ENCODE peak calls at places on chromosomes 5 and 9, in four cellular contexts. One of them, this sample, is unnamed.

GRCh38 chr5:154365823-154366222 is 80.0 kb upstream of the SAP30L start:
- DNase-seq in heart left ventricle: no peak
- DNase-seq in AG04449: no peak
- DNase-seq in A549: no peak
- DNase-seq in this sample: no peak

GRCh38 chr5:136064510-136064909 is 35.7 kb downstream of the TGFBI start:
- DNase-seq in A549: no peak
- DNase-seq in AG04449: no peak
- DNase-seq in heart left ventricle: no peak
- DNase-seq in this sample: no peak

GRCh38 chr5:133942589-133943474 is 25.6 kb downstream of the C5orf15 start:
- DNase-seq in AG04449: no peak
- DNase-seq in heart left ventricle: no peak
- DNase-seq in A549: no peak
- DNase-seq in this sample: peak

GRCh38 chr5:41510176-41510831 is at the start of gene PLCXD3:
- DNase-seq in AG04449: no peak
- DNase-seq in heart left ventricle: peak
- DNase-seq in A549: peak
- DNase-seq in this sample: peak

GRCh38 chr5:55935371-55935770 is 59.4 kb downstream of the IL6ST start:
- DNase-seq in A549: no peak
- DNase-seq in AG04449: no peak
- DNase-seq in heart left ventricle: no peak
- DNase-seq in this sample: no peak

GRCh38 chr9:17462869-17463464 is 115.9 kb upstream of the SH3GL2 start:
- DNase-seq in heart left ventricle: no peak
- DNase-seq in A549: peak
- DNase-seq in AG04449: peak
- DNase-seq in this sample: peak

GRCh38 chr5:137142371-137143243 is 356.5 kb downstream of the SPOCK1 start:
- DNase-seq in heart left ventricle: peak
- DNase-seq in A549: no peak
- DNase-seq in AG04449: peak
- DNase-seq in this sample: no peak

GRCh38 chr5:133933169-133933509 is 35.3 kb downstream of the C5orf15 start:
- DNase-seq in heart left ventricle: no peak
- DNase-seq in AG04449: no peak
- DNase-seq in A549: no peak
- DNase-seq in this sample: no peak

GRCh38 chr9:97876061-97876460 is 23.0 kb downstream of the FOXE1 start:
- DNase-seq in heart left ventricle: no peak
- DNase-seq in AG04449: no peak
- DNase-seq in A549: no peak
- DNase-seq in this sample: no peak

GRCh38 chr5:78734094-78734845 is 85.7 kb upstream of the LHFPL2 start:
- DNase-seq in heart left ventricle: no peak
- DNase-seq in A549: no peak
- DNase-seq in AG04449: no peak
- DNase-seq in this sample: no peak

GRCh38 chr9:69236188-69236587 is 62.1 kb downstream of the TJP2 start:
- DNase-seq in AG04449: no peak
- DNase-seq in heart left ventricle: no peak
- DNase-seq in A549: no peak
- DNase-seq in this sample: no peak

GRCh38 chr5:150113047-150113744 is 26.8 kb upstream of the CSF1R start:
- DNase-seq in A549: no peak
- DNase-seq in heart left ventricle: peak
- DNase-seq in AG04449: no peak
- DNase-seq in this sample: no peak

GRCh38 chr5:98786178-98786853 is 12.9 kb downstream of the RGMB start:
- DNase-seq in heart left ventricle: no peak
- DNase-seq in A549: no peak
- DNase-seq in AG04449: no peak
- DNase-seq in this sample: peak

GRCh38 chr9:135991771-135992170 is 30.6 kb upstream of the UBAC1 start:
- DNase-seq in heart left ventricle: peak
- DNase-seq in A549: no peak
- DNase-seq in AG04449: no peak
- DNase-seq in this sample: no peak

GRCh38 chr5:181205402-181205734 is 372 bp upstream of the TRIM7 start:
- DNase-seq in A549: no peak
- DNase-seq in AG04449: no peak
- DNase-seq in heart left ventricle: no peak
- DNase-seq in this sample: no peak

GRCh38 chr5:173969167-173970049 is 19.6 kb upstream of the C5orf47 start:
- DNase-seq in AG04449: no peak
- DNase-seq in A549: peak
- DNase-seq in heart left ventricle: no peak
- DNase-seq in this sample: peak

GRCh38 chr5:59661939-59662615 is 231.4 kb downstream of the PDE4D start:
- DNase-seq in AG04449: no peak
- DNase-seq in heart left ventricle: no peak
- DNase-seq in A549: no peak
- DNase-seq in this sample: no peak

GRCh38 chr5:91384671-91385430 is 1.7 kb upstream of the ARRDC3 start:
- DNase-seq in A549: peak
- DNase-seq in AG04449: peak
- DNase-seq in heart left ventricle: no peak
- DNase-seq in this sample: peak

GRCh38 chr9:100474082-100474949 is 1.4 kb downstream of the TMEFF1 start:
- DNase-seq in AG04449: no peak
- DNase-seq in heart left ventricle: no peak
- DNase-seq in A549: no peak
- DNase-seq in this sample: no peak

GRCh38 chr9:122051401-122052346 is 41.4 kb downstream of the TTLL11 start:
- DNase-seq in AG04449: peak
- DNase-seq in A549: no peak
- DNase-seq in heart left ventricle: no peak
- DNase-seq in this sample: no peak

GRCh38 chr9:81814794-81815464 is 113.3 kb upstream of the SPATA31D4 start:
- DNase-seq in AG04449: no peak
- DNase-seq in heart left ventricle: no peak
- DNase-seq in A549: no peak
- DNase-seq in this sample: peak

GRCh38 chr5:149916317-149917072 is 28.1 kb downstream of the PDE6A start:
- DNase-seq in AG04449: no peak
- DNase-seq in heart left ventricle: no peak
- DNase-seq in A549: no peak
- DNase-seq in this sample: no peak

GRCh38 chr5:130198927-130199326 is 294.7 kb downstream of the CHSY3 start:
- DNase-seq in heart left ventricle: no peak
- DNase-seq in AG04449: no peak
- DNase-seq in A549: peak
- DNase-seq in this sample: peak

GRCh38 chr9:68704804-68705635 is at the start of gene PIP5K1B:
- DNase-seq in A549: peak
- DNase-seq in AG04449: no peak
- DNase-seq in heart left ventricle: peak
- DNase-seq in this sample: peak

GRCh38 chr9:138080979-138081378 is 203.4 kb downstream of the CACNA1B start:
- DNase-seq in heart left ventricle: no peak
- DNase-seq in A549: no peak
- DNase-seq in AG04449: no peak
- DNase-seq in this sample: no peak

GRCh38 chr9:113711251-113711650 is 164.9 kb upstream of the ZNF618 start:
- DNase-seq in heart left ventricle: no peak
- DNase-seq in AG04449: no peak
- DNase-seq in A549: no peak
- DNase-seq in this sample: no peak

GRCh38 chr5:177154003-177154643 is 20.6 kb downstream of the NSD1 start:
- DNase-seq in heart left ventricle: no peak
- DNase-seq in A549: no peak
- DNase-seq in AG04449: peak
- DNase-seq in this sample: peak

GRCh38 chr5:59039003-59039295 is 456.1 kb downstream of the RAB3C start:
- DNase-seq in heart left ventricle: no peak
- DNase-seq in AG04449: no peak
- DNase-seq in A549: no peak
- DNase-seq in this sample: no peak

GRCh38 chr5:22242532-22242931 is 610.6 kb downstream of the CDH12 start:
- DNase-seq in AG04449: no peak
- DNase-seq in heart left ventricle: no peak
- DNase-seq in A549: no peak
- DNase-seq in this sample: no peak

GRCh38 chr9:98922721-98923435 is 20.8 kb upstream of the COL15A1 start:
- DNase-seq in A549: no peak
- DNase-seq in AG04449: no peak
- DNase-seq in heart left ventricle: no peak
- DNase-seq in this sample: no peak

GRCh38 chr9:122835313-122835731 is 6.9 kb upstream of the PDCL start:
- DNase-seq in AG04449: no peak
- DNase-seq in heart left ventricle: no peak
- DNase-seq in A549: no peak
- DNase-seq in this sample: no peak

GRCh38 chr5:158119852-158120708 is 261.1 kb upstream of the CLINT1 start:
- DNase-seq in AG04449: peak
- DNase-seq in heart left ventricle: no peak
- DNase-seq in A549: no peak
- DNase-seq in this sample: no peak

GRCh38 chr5:27011274-27011673 is 27.1 kb downstream of the CDH9 start:
- DNase-seq in heart left ventricle: no peak
- DNase-seq in A549: no peak
- DNase-seq in AG04449: no peak
- DNase-seq in this sample: no peak

GRCh38 chr5:132496631-132497487 is 6.3 kb upstream of the IRF1 start:
- DNase-seq in heart left ventricle: peak
- DNase-seq in AG04449: no peak
- DNase-seq in A549: peak
- DNase-seq in this sample: no peak

GRCh38 chr5:143108498-143109128 is 294.9 kb downstream of the NR3C1 start:
- DNase-seq in AG04449: no peak
- DNase-seq in heart left ventricle: peak
- DNase-seq in A549: no peak
- DNase-seq in this sample: peak
- TF ChIP-seq CTCF in AG04449: no peak
- TF ChIP-seq CTCF in heart left ventricle: no peak
- TF ChIP-seq CTCF in A549: no peak
- TF ChIP-seq CTCF in this sample: no peak

GRCh38 chr9:91817493-91818225 is 132.4 kb downstream of the ROR2 start:
- DNase-seq in heart left ventricle: no peak
- DNase-seq in AG04449: peak
- DNase-seq in A549: no peak
- DNase-seq in this sample: no peak
- H3K4me3 ChIP-seq in heart left ventricle: no peak
- H3K4me3 ChIP-seq in AG04449: peak
- H3K4me3 ChIP-seq in A549: no peak
- H3K4me3 ChIP-seq in this sample: no peak

GRCh38 chr9:12699529-12699928 is 6.3 kb downstream of the TYRP1 start:
- DNase-seq in heart left ventricle: no peak
- DNase-seq in A549: no peak
- DNase-seq in AG04449: no peak
- DNase-seq in this sample: no peak
- TF ChIP-seq CTCF in heart left ventricle: no peak
- TF ChIP-seq CTCF in A549: no peak
- TF ChIP-seq CTCF in AG04449: peak
- TF ChIP-seq CTCF in this sample: peak

GRCh38 chr5:19987594-19988345 is at the start of gene CDH18:
- DNase-seq in A549: peak
- DNase-seq in AG04449: no peak
- DNase-seq in heart left ventricle: peak
- DNase-seq in this sample: no peak
- H3K4me3 ChIP-seq in A549: peak
- H3K4me3 ChIP-seq in AG04449: peak
- H3K4me3 ChIP-seq in heart left ventricle: no peak
- H3K4me3 ChIP-seq in this sample: peak

GRCh38 chr9:103041961-103042360 is 46.8 kb downstream of the CYLC2 start:
- DNase-seq in heart left ventricle: no peak
- DNase-seq in A549: no peak
- DNase-seq in AG04449: no peak
- DNase-seq in this sample: no peak

DNA sequence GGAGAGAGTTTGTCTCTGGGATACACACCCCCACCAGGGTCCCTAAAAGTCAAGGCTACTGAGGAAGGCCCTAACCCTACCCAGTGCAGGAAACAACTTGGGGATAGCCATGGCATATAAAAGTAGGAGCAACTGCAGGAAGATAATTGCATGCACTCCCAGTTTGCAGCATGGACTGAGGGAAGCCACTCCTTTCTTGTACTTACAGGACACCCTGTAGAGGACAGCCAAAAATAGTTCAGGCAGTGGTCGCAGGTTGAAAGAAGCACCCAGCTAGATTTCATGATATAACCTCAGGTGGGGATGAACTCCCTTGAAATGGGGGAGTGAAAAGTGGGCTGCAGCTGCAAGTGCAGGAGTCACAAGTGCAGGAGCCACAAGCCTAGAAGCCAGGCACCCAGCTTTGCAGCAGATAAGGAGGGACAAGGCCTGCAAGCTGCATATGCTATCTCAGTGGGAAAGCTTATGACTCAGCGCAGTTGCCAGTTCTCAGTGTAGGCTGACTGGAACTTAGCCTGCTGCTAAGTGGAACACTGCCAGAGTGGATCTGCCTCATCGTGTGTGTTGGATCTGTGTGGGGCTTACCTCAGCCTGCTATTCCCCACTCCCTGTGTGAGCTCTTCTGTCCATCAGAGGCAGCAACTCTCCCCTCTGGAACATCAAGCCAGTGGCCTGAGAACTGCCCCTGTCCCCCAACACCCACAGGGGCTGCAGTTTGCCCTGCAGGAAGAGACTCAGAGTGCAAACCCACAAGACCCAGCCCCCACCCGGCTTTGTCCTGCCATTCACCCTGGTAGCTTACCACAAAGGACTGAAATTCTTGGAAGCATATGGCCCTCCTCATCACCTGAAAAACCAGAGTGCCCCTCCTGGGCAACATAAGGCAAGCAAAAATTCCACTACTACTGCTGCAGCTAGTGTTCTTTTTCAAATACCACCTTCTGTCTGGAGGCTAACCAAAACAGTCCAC is 42.7 kb downstream of the CYLC2 start:
- DNase-seq in AG04449: no peak
- DNase-seq in A549: no peak
- DNase-seq in heart left ventricle: peak
- DNase-seq in this sample: no peak
- TF ChIP-seq CTCF in AG04449: no peak
- TF ChIP-seq CTCF in A549: no peak
- TF ChIP-seq CTCF in heart left ventricle: no peak
- TF ChIP-seq CTCF in this sample: no peak

This sample was measured in LNCaP clone FGC.